ENCODE peak calls at places on chromosomes 16 and 17, in seven cellular contexts. One of them, this sample, is unnamed.

GRCh38 chr16:56107944-56108583 is 83.2 kb upstream of the GNAO1 start:
- DNase-seq in hepatocyte: no peak
- DNase-seq in GM23248: no peak
- DNase-seq in PC-3: no peak
- DNase-seq in neural progenitor cell: no peak
- DNase-seq in HCT116: no peak
- DNase-seq in SK-N-SH: no peak
- DNase-seq in this sample: no peak

GRCh38 chr16:86941731-86942468 is 363.6 kb downstream of the FOXL1 start:
- DNase-seq in PC-3: no peak
- DNase-seq in SK-N-SH: no peak
- DNase-seq in neural progenitor cell: no peak
- DNase-seq in hepatocyte: no peak
- DNase-seq in GM23248: no peak
- DNase-seq in HCT116: no peak
- DNase-seq in this sample: no peak

GRCh38 chr17:66573078-66573477 is 261.8 kb upstream of the CACNG5 start:
- DNase-seq in HCT116: no peak
- DNase-seq in GM23248: no peak
- DNase-seq in hepatocyte: no peak
- DNase-seq in PC-3: no peak
- DNase-seq in SK-N-SH: no peak
- DNase-seq in neural progenitor cell: no peak
- DNase-seq in this sample: no peak

GRCh38 chr17:43591750-43592562 is 45.8 kb upstream of the ETV4 start:
- DNase-seq in SK-N-SH: peak; percentile 52
- DNase-seq in neural progenitor cell: peak; percentile 15
- DNase-seq in PC-3: peak; percentile 86
- DNase-seq in GM23248: peak; percentile 86
- DNase-seq in hepatocyte: peak; percentile 73
- DNase-seq in HCT116: no peak
- DNase-seq in this sample: no peak

GRCh38 chr16:53771655-53772497 is 67.9 kb downstream of the FTO start:
- DNase-seq in hepatocyte: no peak
- DNase-seq in SK-N-SH: no peak
- DNase-seq in GM23248: peak; percentile 38
- DNase-seq in PC-3: no peak
- DNase-seq in neural progenitor cell: no peak
- DNase-seq in HCT116: no peak
- DNase-seq in this sample: peak; percentile 53

GRCh38 chr16:79756571-79756970 is 156.0 kb upstream of the MAF start:
- DNase-seq in neural progenitor cell: no peak
- DNase-seq in HCT116: no peak
- DNase-seq in hepatocyte: no peak
- DNase-seq in PC-3: no peak
- DNase-seq in SK-N-SH: no peak
- DNase-seq in GM23248: no peak
- DNase-seq in this sample: no peak

GRCh38 chr17:42684929-42685556 is 2.7 kb downstream of the CNTNAP1 start:
- DNase-seq in GM23248: no peak
- DNase-seq in SK-N-SH: peak; percentile 9
- DNase-seq in neural progenitor cell: no peak
- DNase-seq in PC-3: no peak
- DNase-seq in HCT116: no peak
- DNase-seq in hepatocyte: no peak
- DNase-seq in this sample: no peak

GRCh38 chr16:67277999-67278772 is 1.1 kb upstream of the PLEKHG4 start:
- DNase-seq in HCT116: no peak
- DNase-seq in PC-3: peak; percentile 72
- DNase-seq in SK-N-SH: no peak
- DNase-seq in GM23248: peak; percentile 93
- DNase-seq in neural progenitor cell: no peak
- DNase-seq in hepatocyte: peak; percentile 42
- DNase-seq in this sample: no peak

GRCh38 chr16:3485097-3485470 is 10.2 kb downstream of the C16orf90 start:
- DNase-seq in HCT116: no peak
- DNase-seq in GM23248: no peak
- DNase-seq in neural progenitor cell: no peak
- DNase-seq in SK-N-SH: peak; percentile 12
- DNase-seq in PC-3: no peak
- DNase-seq in hepatocyte: no peak
- DNase-seq in this sample: no peak

GRCh38 chr17:63838586-63839184 is 3.8 kb downstream of the SMARCD2 start:
- DNase-seq in PC-3: peak; percentile 75
- DNase-seq in SK-N-SH: no peak
- DNase-seq in HCT116: no peak
- DNase-seq in GM23248: peak; percentile 87
- DNase-seq in neural progenitor cell: no peak
- DNase-seq in hepatocyte: peak; percentile 64
- DNase-seq in this sample: no peak

GRCh38 chr16:27779719-27780161 is 229.8 kb downstream of the KATNIP start:
- DNase-seq in neural progenitor cell: peak; percentile 84
- DNase-seq in hepatocyte: peak; percentile 51
- DNase-seq in HCT116: no peak
- DNase-seq in PC-3: no peak
- DNase-seq in GM23248: peak; percentile 77
- DNase-seq in SK-N-SH: peak; percentile 93
- DNase-seq in this sample: no peak

GRCh38 chr17:70394833-70395232 is 225.5 kb downstream of the KCNJ2 start:
- DNase-seq in HCT116: no peak
- DNase-seq in PC-3: no peak
- DNase-seq in SK-N-SH: no peak
- DNase-seq in neural progenitor cell: no peak
- DNase-seq in hepatocyte: no peak
- DNase-seq in GM23248: no peak
- DNase-seq in this sample: no peak

GRCh38 chr17:75039238-75039637 is 7.5 kb downstream of the ATP5PD start:
- DNase-seq in neural progenitor cell: no peak
- DNase-seq in hepatocyte: no peak
- DNase-seq in SK-N-SH: no peak
- DNase-seq in PC-3: no peak
- DNase-seq in HCT116: no peak
- DNase-seq in GM23248: no peak
- DNase-seq in this sample: no peak

GRCh38 chr16:22098538-22099255 is 6.4 kb downstream of the VWA3A start:
- DNase-seq in HCT116: peak; percentile 56
- DNase-seq in GM23248: peak; percentile 69
- DNase-seq in PC-3: peak; percentile 60
- DNase-seq in hepatocyte: peak; percentile 60
- DNase-seq in SK-N-SH: peak; percentile 71
- DNase-seq in neural progenitor cell: peak; percentile 75
- DNase-seq in this sample: peak; percentile 83

GRCh38 chr16:88994704-88995103 is 17.7 kb upstream of the CBFA2T3 start:
- DNase-seq in GM23248: no peak
- DNase-seq in PC-3: no peak
- DNase-seq in neural progenitor cell: no peak
- DNase-seq in SK-N-SH: no peak
- DNase-seq in HCT116: no peak
- DNase-seq in hepatocyte: no peak
- DNase-seq in this sample: no peak

GRCh38 chr17:40348562-40349476 is 15.7 kb downstream of the GJD3 start:
- DNase-seq in SK-N-SH: peak; percentile 66
- DNase-seq in hepatocyte: no peak
- DNase-seq in PC-3: no peak
- DNase-seq in GM23248: peak; percentile 31
- DNase-seq in HCT116: no peak
- DNase-seq in neural progenitor cell: no peak
- DNase-seq in this sample: no peak

GRCh38 chr16:35733278-35733965 is 2274.0 kb downstream of the TP53TG3F start:
- DNase-seq in neural progenitor cell: no peak
- DNase-seq in PC-3: no peak
- DNase-seq in SK-N-SH: no peak
- DNase-seq in hepatocyte: no peak
- DNase-seq in GM23248: no peak
- DNase-seq in HCT116: no peak
- DNase-seq in this sample: no peak

GRCh38 chr17:62898239-62898864 is 67.7 kb upstream of the TANC2 start:
- DNase-seq in GM23248: peak; percentile 72
- DNase-seq in neural progenitor cell: no peak
- DNase-seq in SK-N-SH: peak; percentile 67
- DNase-seq in HCT116: no peak
- DNase-seq in hepatocyte: peak; percentile 35
- DNase-seq in PC-3: no peak
- DNase-seq in this sample: peak; percentile 12

GRCh38 chr17:70668938-70669778 is 499.8 kb downstream of the KCNJ2 start:
- DNase-seq in SK-N-SH: no peak
- DNase-seq in GM23248: no peak
- DNase-seq in neural progenitor cell: no peak
- DNase-seq in hepatocyte: no peak
- DNase-seq in HCT116: no peak
- DNase-seq in PC-3: no peak
- DNase-seq in this sample: no peak

GRCh38 chr17:15502315-15503112 is 35.1 kb upstream of the CDRT4 start:
- DNase-seq in SK-N-SH: peak; percentile 89
- DNase-seq in hepatocyte: peak; percentile 92
- DNase-seq in neural progenitor cell: peak; percentile 91
- DNase-seq in HCT116: peak; percentile 33
- DNase-seq in GM23248: peak; percentile 97
- DNase-seq in PC-3: peak; percentile 93
- DNase-seq in this sample: peak; percentile 88

DNA sequence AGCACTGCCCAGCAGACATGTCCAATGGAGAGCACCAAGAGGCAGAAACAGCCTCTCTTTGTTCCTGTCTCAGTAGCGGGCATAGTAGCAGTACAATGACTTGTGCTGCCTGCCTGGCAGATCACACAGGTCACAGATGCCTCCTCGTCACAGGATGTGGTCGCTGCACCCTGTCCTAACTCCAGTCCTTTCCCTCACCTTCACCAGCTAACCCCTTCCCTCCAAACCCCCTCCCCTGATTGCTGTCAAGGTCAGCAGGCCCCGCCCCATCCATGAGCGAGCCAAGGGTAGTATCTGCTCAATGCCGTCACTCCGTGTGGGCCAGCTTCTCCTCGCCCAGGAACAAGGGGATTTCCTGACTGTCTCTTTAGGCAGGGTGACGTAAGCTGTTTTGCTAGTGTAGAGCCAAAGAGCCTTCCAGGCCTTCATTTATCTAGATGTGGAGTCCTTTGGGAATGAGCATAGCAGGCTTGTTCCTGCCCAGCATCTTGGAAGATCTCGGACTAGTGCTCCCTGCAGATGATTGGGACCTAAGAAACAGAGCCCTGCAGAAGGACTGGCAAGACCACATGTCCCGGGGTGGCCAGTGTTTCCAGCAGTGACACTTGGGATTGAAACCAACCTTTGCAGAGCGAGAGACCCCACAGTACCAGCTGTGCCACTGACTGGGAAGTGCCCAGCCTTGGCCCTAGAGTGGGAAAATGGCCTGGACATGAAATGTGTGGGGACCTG is 75.9 kb upstream of the TNRC6C start:
- DNase-seq in PC-3: no peak
- DNase-seq in hepatocyte: peak; percentile 47
- DNase-seq in GM23248: peak; percentile 83
- DNase-seq in neural progenitor cell: no peak
- DNase-seq in HCT116: no peak
- DNase-seq in SK-N-SH: no peak
- DNase-seq in this sample: peak; percentile 61
- H3K27ac ChIP-seq in PC-3: no peak overlapping the region
- H3K27ac ChIP-seq in hepatocyte: no peak overlapping the region
- H3K27ac ChIP-seq in GM23248: no peak overlapping the region
- H3K27ac ChIP-seq in neural progenitor cell: no peak overlapping the region
- H3K27ac ChIP-seq in HCT116: no peak overlapping the region
- H3K27ac ChIP-seq in SK-N-SH: no peak overlapping the region
- H3K27ac ChIP-seq in this sample: peak overlapping the region; percentile 53

GRCh38 chr17:49130891-49131290 is 1.7 kb upstream of the B4GALNT2 start:
- DNase-seq in neural progenitor cell: no peak
- DNase-seq in hepatocyte: no peak
- DNase-seq in GM23248: peak; percentile 36
- DNase-seq in PC-3: no peak
- DNase-seq in HCT116: no peak
- DNase-seq in SK-N-SH: no peak
- DNase-seq in this sample: no peak
- H2AFZ ChIP-seq in neural progenitor cell: no peak overlapping the region
- H2AFZ ChIP-seq in hepatocyte: no peak overlapping the region
- H2AFZ ChIP-seq in GM23248: no peak overlapping the region
- H2AFZ ChIP-seq in PC-3: no peak overlapping the region
- H2AFZ ChIP-seq in HCT116: no peak overlapping the region
- H2AFZ ChIP-seq in SK-N-SH: no peak overlapping the region
- H2AFZ ChIP-seq in this sample: no peak overlapping the region

DNA sequence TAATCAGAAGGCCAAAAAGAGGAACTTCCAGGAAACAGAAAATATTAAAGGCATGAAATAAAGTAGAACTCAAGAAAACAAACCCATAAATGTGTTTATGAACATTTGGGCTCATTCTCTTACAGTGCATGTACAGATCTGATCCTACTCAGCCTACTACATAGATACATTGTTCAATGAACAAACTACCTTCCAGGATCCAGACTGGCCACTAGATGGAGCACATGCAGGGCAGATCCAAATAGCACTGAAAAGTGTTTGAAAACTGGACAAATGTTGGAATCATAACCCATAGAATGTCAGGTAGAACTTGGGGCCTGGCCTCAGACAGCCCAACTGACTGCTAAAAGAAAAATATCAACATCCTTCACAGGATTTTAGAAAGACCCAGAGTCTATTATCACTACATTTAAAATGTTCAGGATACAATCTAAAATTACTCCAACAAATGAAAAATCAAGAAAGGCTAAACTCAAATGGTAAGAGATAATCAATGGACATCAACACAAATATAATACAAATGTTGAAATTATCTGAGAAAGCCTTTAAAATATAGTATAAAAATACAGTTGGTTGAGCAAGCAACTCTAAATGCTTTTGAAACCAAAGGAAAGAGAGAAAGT is 122.4 kb upstream of the NUDT7 start:
- DNase-seq in SK-N-SH: peak; percentile 30
- DNase-seq in neural progenitor cell: peak; percentile 49
- DNase-seq in PC-3: peak; percentile 43
- DNase-seq in hepatocyte: peak; percentile 63
- DNase-seq in HCT116: peak; percentile 19
- DNase-seq in GM23248: peak; percentile 62
- DNase-seq in this sample: peak; percentile 80
- H3K4me2 ChIP-seq in SK-N-SH: no peak overlapping the region
- H3K4me2 ChIP-seq in neural progenitor cell: no peak overlapping the region
- H3K4me2 ChIP-seq in PC-3: no peak overlapping the region
- H3K4me2 ChIP-seq in hepatocyte: no peak overlapping the region
- H3K4me2 ChIP-seq in HCT116: no peak overlapping the region
- H3K4me2 ChIP-seq in GM23248: no peak overlapping the region
- H3K4me2 ChIP-seq in this sample: no peak overlapping the region

GRCh38 chr17:57422574-57423164 is 166.3 kb downstream of the MSI2 start:
- DNase-seq in hepatocyte: no peak
- DNase-seq in SK-N-SH: no peak
- DNase-seq in GM23248: peak; percentile 92
- DNase-seq in PC-3: peak; percentile 87
- DNase-seq in HCT116: peak; percentile 89
- DNase-seq in neural progenitor cell: no peak
- DNase-seq in this sample: peak; percentile 98

GRCh38 chr17:57418463-57419246 is 162.3 kb downstream of the MSI2 start:
- DNase-seq in GM23248: no peak
- DNase-seq in PC-3: no peak
- DNase-seq in neural progenitor cell: no peak
- DNase-seq in SK-N-SH: no peak
- DNase-seq in hepatocyte: no peak
- DNase-seq in HCT116: no peak
- DNase-seq in this sample: no peak

GRCh38 chr17:57420674-57421392 is 164.5 kb downstream of the MSI2 start:
- DNase-seq in GM23248: no peak
- DNase-seq in HCT116: no peak
- DNase-seq in hepatocyte: peak; percentile 75
- DNase-seq in SK-N-SH: peak; percentile 79
- DNase-seq in PC-3: no peak
- DNase-seq in neural progenitor cell: no peak
- DNase-seq in this sample: no peak

GRCh38 chr17:57421393-57421717 is 165.0 kb downstream of the MSI2 start:
- DNase-seq in HCT116: no peak
- DNase-seq in hepatocyte: no peak
- DNase-seq in SK-N-SH: no peak
- DNase-seq in GM23248: no peak
- DNase-seq in neural progenitor cell: no peak
- DNase-seq in PC-3: no peak
- DNase-seq in this sample: no peak

GRCh38 chr17:57419940-57420522 is 163.7 kb downstream of the MSI2 start:
- DNase-seq in HCT116: no peak
- DNase-seq in hepatocyte: no peak
- DNase-seq in GM23248: no peak
- DNase-seq in SK-N-SH: no peak
- DNase-seq in neural progenitor cell: no peak
- DNase-seq in PC-3: peak; percentile 76
- DNase-seq in this sample: peak; percentile 57
- H3K27ac ChIP-seq in HCT116: peak overlapping the region; percentile 9
- H3K27ac ChIP-seq in hepatocyte: no peak overlapping the region
- H3K27ac ChIP-seq in GM23248: no peak overlapping the region
- H3K27ac ChIP-seq in SK-N-SH: no peak overlapping the region
- H3K27ac ChIP-seq in neural progenitor cell: no peak overlapping the region
- H3K27ac ChIP-seq in PC-3: peak overlapping the region; percentile 86
- H3K27ac ChIP-seq in this sample: peak overlapping the region; percentile 99

This sample was measured in Karpas-422.